ENCODE peak calls at places on chromosomes 12 and 14, in seven cellular contexts. F is GM23338; V is dorsolateral prefrontal cortex; G is CD4-positive, alpha-beta T cell; H is OCI-LY7; W is adrenal gland; X is CD8-positive, alpha-beta memory T cell. O is an unnamed sample.

GRCh38 chr12:131091413-131091975 is 137.8 kb downstream of the ADGRD1 start:
- DNase-seq in F (no peak), V (peak; percentile 31), G (no peak), H (no peak), W (no peak), X (no peak), O (no peak)

GRCh38 chr14:23071244-23071974 is 14.1 kb upstream of the CDH24 start:
- DNase-seq in F (peak; percentile 95), V (peak; percentile 85), G (peak; percentile 74), H (peak; percentile 82), W (peak; percentile 93), X (peak; percentile 62), O (peak; percentile 94)

GRCh38 chr14:105353163-105353562 is 38.6 kb downstream of the PACS2 start:
- DNase-seq in F (no peak), V (no peak), G (no peak), H (no peak), W (no peak), X (no peak), O (no peak)

GRCh38 chr12:6154730-6155459 is 30.4 kb upstream of the VWF start:
- DNase-seq in F (no peak), V (no peak), G (no peak), H (no peak), W (no peak), X (no peak), O (no peak)

GRCh38 chr14:103091041-103091882 is 3.3 kb upstream of the EXOC3L4 start:
- DNase-seq in F (peak; percentile 70), V (no peak), G (peak; percentile 77), H (peak; percentile 62), W (no peak), X (peak; percentile 61), O (peak; percentile 83)

GRCh38 chr12:87266305-87266704 is 762.9 kb downstream of the C12orf50 start:
- DNase-seq in F (peak; percentile 40), V (no peak), G (no peak), H (no peak), W (no peak), X (no peak), O (peak; percentile 4)

GRCh38 chr12:28202374-28203130 is 12.3 kb downstream of the CCDC91 start:
- DNase-seq in F (no peak), V (no peak), G (no peak), H (no peak), W (no peak), X (no peak), O (peak; percentile 8)

GRCh38 chr12:51323317-51323960 is 535 bp downstream of the BIN2 start:
- DNase-seq in F (no peak), V (no peak), G (peak; percentile 63), H (peak; percentile 38), W (no peak), X (peak; percentile 71), O (no peak)

GRCh38 chr12:127926004-127926403 is 341.0 kb upstream of the TMEM132C start:
- DNase-seq in F (peak; percentile 49), V (peak; percentile 71), G (no peak), H (no peak), W (peak; percentile 71), X (no peak), O (peak; percentile 55)

GRCh38 chr14:71143391-71144290 is 236.4 kb downstream of the PCNX1 start:
- DNase-seq in F (no peak), V (no peak), G (peak; percentile 3), H (no peak), W (peak; percentile 91), X (peak; percentile 69), O (peak; percentile 74)

GRCh38 chr12:110171636-110172035 is 47.5 kb downstream of the IFT81 start:
- DNase-seq in F (no peak), V (no peak), G (no peak), H (no peak), W (no peak), X (no peak), O (no peak)

GRCh38 chr12:51531982-51532497 is 59.0 kb upstream of the SCN8A start:
- DNase-seq in F (peak; percentile 95), V (peak; percentile 85), G (peak; percentile 64), H (peak; percentile 71), W (peak; percentile 68), X (peak; percentile 54), O (peak; percentile 87)

GRCh38 chr14:104009297-104009696 is 67.0 kb upstream of the RD3L start:
- DNase-seq in F (no peak), V (no peak), G (no peak), H (no peak), W (no peak), X (no peak), O (no peak)

GRCh38 chr12:70487440-70487839 is 121.3 kb downstream of the KCNMB4 start:
- DNase-seq in F (no peak), V (no peak), G (no peak), H (peak; percentile 51), W (no peak), X (no peak), O (no peak)

GRCh38 chr14:103724116-103724515 is 8.5 kb downstream of the ZFYVE21 start:
- DNase-seq in F (no peak), V (peak; percentile 73), G (no peak), H (no peak), W (peak; percentile 91), X (no peak), O (no peak)

GRCh38 chr12:48980389-48980952 is 2.3 kb downstream of the WNT1 start:
- DNase-seq in F (peak; percentile 88), V (no peak), G (peak; percentile 41), H (no peak), W (no peak), X (no peak), O (peak; percentile 53)

GRCh38 chr14:69574266-69574953 is at the start of gene CCDC177:
- DNase-seq in F (peak; percentile 89), V (peak; percentile 75), G (peak; percentile 66), H (peak; percentile 50), W (peak; percentile 30), X (peak; percentile 52), O (peak; percentile 82)

GRCh38 chr12:109827566-109828550 is 5.3 kb downstream of the TRPV4 start:
- DNase-seq in F (no peak), V (peak; percentile 55), G (no peak), H (no peak), W (peak; percentile 78), X (no peak), O (no peak)

GRCh38 chr12:39763894-39764176 is 144.2 kb upstream of the ABCD2 start:
- DNase-seq in F (peak; percentile 21), V (no peak), G (no peak), H (no peak), W (no peak), X (no peak), O (no peak)

GRCh38 chr12:93773122-93773871 is 96.1 kb downstream of the CRADD start:
- DNase-seq in F (no peak), V (no peak), G (no peak), H (no peak), W (peak; percentile 81), X (peak; percentile 7), O (no peak)

GRCh38 chr12:77438639-77439038 is 373.3 kb upstream of the E2F7 start:
- DNase-seq in F (no peak), V (no peak), G (no peak), H (no peak), W (no peak), X (no peak), O (no peak)

DNA sequence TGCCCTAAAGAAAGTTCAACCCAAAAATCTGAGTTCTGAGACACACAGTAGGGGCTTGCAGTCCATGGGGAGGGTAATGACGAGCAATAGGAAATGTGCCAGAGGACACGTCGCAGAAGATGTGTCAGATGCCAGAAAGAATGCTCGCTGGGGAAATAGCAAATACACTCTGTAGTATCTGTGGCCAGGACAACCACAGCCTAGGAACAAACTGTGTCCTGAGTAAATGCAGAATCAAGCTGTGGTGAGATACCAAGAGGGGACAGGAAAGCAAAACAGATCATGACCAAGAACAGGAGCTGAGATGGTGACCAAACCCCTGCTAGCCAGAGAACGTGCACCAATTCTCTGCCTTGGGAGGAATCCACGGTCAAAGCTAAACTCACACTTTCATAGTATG is 9.1 kb downstream of the CRACR2A start:
- DNase-seq in F (no peak), V (no peak), G (no peak), H (no peak), W (no peak), X (no peak), O (no peak)
- H3K27ac ChIP-seq in F (no peak overlapping the region), V (no peak overlapping the region), G (no peak overlapping the region), H (no peak overlapping the region), W (no peak overlapping the region), X (no peak overlapping the region), O (no peak overlapping the region)

DNA sequence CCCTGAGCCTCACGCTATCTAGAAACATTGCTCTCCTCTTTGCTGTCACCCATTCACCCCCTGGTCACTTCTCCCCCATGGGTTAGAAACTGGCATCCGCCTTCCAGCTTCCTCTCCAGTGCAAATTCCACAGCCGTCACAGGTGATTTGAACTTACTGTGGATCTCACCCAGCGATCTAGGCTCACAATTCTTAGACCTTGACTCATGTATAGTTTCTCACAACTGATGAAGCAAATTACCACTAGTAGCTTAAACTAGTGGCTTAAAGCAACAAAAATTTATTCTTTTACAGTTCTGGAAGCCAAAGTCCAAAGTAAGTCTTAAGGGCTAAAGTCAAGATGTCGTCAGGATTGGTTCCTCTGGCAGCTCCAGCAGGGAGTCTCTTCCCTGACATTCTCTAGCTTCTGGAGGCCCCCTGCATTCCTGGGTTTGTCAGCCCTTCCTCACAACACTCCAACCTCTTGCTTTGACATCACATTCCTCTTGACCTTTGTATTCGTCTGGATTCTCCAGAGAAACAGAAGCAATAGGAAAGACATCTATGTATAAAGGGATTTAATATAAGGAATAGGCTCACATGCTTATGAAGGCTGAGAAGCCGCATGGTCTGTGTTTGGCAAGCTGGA is 117.5 kb downstream of the KTN1 start:
- DNase-seq in F (peak; percentile 30), V (no peak), G (no peak), H (no peak), W (no peak), X (no peak), O (peak; percentile 70)
- H3K27ac ChIP-seq in F (no peak overlapping the region), V (no peak overlapping the region), G (no peak overlapping the region), H (no peak overlapping the region), W (no peak overlapping the region), X (no peak overlapping the region), O (peak overlapping the region; percentile 94)

DNA sequence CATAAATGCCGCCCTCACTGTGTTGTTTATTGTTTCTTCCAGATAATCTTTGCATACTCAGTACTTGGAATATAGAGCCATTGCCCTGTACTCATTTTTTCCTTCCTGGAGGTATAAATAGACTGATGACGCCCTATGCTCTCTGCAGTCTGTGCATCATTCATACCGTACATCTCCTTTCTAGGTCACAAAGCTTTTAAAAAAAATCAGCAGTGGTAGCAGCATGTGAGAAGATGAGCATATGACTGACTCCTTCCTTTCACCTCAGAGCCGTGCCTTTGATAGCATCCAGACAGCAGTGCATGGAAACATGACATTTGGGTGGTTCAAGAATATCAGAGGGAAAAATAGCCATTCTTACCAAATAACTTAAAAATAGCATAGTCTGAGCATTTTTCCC is 77.4 kb downstream of the PDE3A start:
- DNase-seq in F (no peak), V (no peak), G (no peak), H (no peak), W (no peak), X (no peak), O (no peak)
- H3K27ac ChIP-seq in F (no peak overlapping the region), V (no peak overlapping the region), G (no peak overlapping the region), H (no peak overlapping the region), W (no peak overlapping the region), X (no peak overlapping the region), O (no peak overlapping the region)

DNA sequence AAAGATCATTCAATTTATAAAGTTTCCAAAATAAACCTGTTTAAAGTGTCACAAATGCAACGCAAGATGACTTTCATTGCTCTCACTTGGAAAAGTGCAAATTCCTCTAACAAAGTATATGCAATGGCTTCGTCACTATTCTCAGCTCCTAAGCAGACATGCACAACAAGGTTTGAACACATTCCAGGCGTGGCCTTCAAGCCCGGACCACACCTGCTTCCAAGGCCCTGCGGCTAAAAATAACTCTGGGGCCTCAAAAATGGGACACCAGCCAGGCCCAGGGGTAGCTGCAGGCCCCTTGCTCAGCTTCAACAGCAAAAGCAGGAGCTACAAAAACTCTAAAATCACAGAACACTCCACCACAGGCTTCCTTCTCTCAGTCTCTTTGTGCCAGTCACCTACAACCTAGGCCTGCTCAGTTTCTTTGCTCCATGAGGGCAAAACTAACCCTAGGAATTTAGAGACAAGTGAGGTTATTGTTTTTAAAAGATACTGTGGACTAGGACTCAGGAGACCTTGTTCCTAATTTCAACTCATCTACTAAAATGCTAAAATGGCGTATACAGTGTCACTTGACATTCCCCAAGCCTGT is 29.3 kb downstream of the DUSP16 start:
- DNase-seq in F (peak; percentile 24), V (no peak), G (no peak), H (no peak), W (peak; percentile 84), X (no peak), O (peak; percentile 69)
- H3K27ac ChIP-seq in F (peak overlapping the region; percentile 22), V (no peak overlapping the region), G (no peak overlapping the region), H (no peak overlapping the region), W (peak overlapping the region; percentile 78), X (no peak overlapping the region), O (peak overlapping the region; percentile 95)

O was measured in hepatocyte.